ENCODE peak calls at places on chromosome 21, in nine cellular contexts. A is thyroid gland; X is esophagus squamous epithelium; T is cardiac muscle cell; C is CD8-positive, alpha-beta T cell; N is endodermal cell; D is Peyer's patch; P is left lung; O is neural progenitor cell. R is an unnamed sample. For H3K4me1, the result is how much of the 10 kb centered on the place peaks cover.

GRCh38 chr21:45888361-45889009 is 93.1 kb upstream of the COL6A1 start:
- DNase-seq in A (no peak), P (peak), T (no peak), D (no peak), O (no peak), N (no peak), X (no peak), C (peak), R (peak)

GRCh38 chr21:28138272-28138671 is 854.4 kb downstream of the LTN1 start:
- DNase-seq in D (no peak), T (no peak), A (no peak), O (no peak), P (no peak), N (no peak), X (no peak), C (no peak), R (no peak)

GRCh38 chr21:46656820-46657219 is 21.3 kb downstream of the PRMT2 start:
- DNase-seq in C (no peak), N (no peak), D (no peak), T (no peak), X (no peak), O (no peak), P (no peak), A (no peak), R (no peak)

GRCh38 chr21:45302082-45303061 is 14.7 kb upstream of the POFUT2 start:
- DNase-seq in N (peak), X (no peak), T (peak), A (no peak), P (peak), C (peak), O (no peak), D (peak), R (peak)

GRCh38 chr21:45724345-45724961 is 80.9 kb downstream of the PCBP3 start:
- DNase-seq in P (no peak), T (no peak), N (peak), C (no peak), O (no peak), D (no peak), X (no peak), A (peak), R (no peak)

GRCh38 chr21:45102391-45102932 is 28.1 kb downstream of the ADARB1 start:
- DNase-seq in O (no peak), T (peak), P (no peak), C (no peak), D (no peak), X (no peak), A (no peak), N (no peak), R (no peak)

GRCh38 chr21:33685613-33686197 is 43.4 kb downstream of the ITSN1 start:
- DNase-seq in O (no peak), A (no peak), N (no peak), C (no peak), X (no peak), T (peak), P (no peak), D (no peak), R (no peak)

GRCh38 chr21:27248791-27249190 is 281.9 kb upstream of the ADAMTS5 start:
- DNase-seq in X (no peak), T (no peak), C (no peak), O (no peak), A (no peak), D (no peak), N (no peak), P (no peak), R (no peak)

GRCh38 chr21:32940079-32941014 is 85.4 kb upstream of the OLIG2 start:
- DNase-seq in O (peak), T (peak), C (peak), D (no peak), N (peak), P (no peak), A (peak), X (no peak), R (peak)

GRCh38 chr21:36355071-36355680 is 30.0 kb upstream of the CHAF1B start:
- DNase-seq in P (no peak), C (no peak), X (no peak), N (no peak), O (no peak), T (no peak), A (no peak), D (no peak), R (no peak)

GRCh38 chr21:33265664-33266049 is 510 bp upstream of the IL10RB start:
- DNase-seq in X (peak), A (peak), P (peak), O (peak), D (no peak), N (peak), T (no peak), C (peak), R (no peak)

GRCh38 chr21:22791376-22791775 is 1793.2 kb downstream of the NCAM2 start:
- DNase-seq in O (no peak), D (no peak), T (no peak), N (no peak), C (no peak), A (no peak), X (no peak), P (no peak), R (no peak)

GRCh38 chr21:45992311-45993209 is 11.0 kb downstream of the COL6A1 start:
- DNase-seq in D (peak), O (no peak), T (no peak), A (peak), X (no peak), C (peak), N (peak), P (peak), R (peak)

GRCh38 chr21:17513214-17514123 is 626 bp downstream of the CXADR start:
- DNase-seq in O (peak), N (peak), P (peak), X (no peak), D (peak), T (peak), A (peak), C (peak), R (no peak)

GRCh38 chr21:45741691-45742090 is 98.2 kb downstream of the PCBP3 start:
- DNase-seq in C (no peak), T (no peak), D (no peak), A (no peak), P (no peak), X (no peak), N (no peak), O (no peak), R (no peak)

GRCh38 chr21:45699251-45699942 is 55.9 kb downstream of the PCBP3 start:
- DNase-seq in X (no peak), P (no peak), N (no peak), D (no peak), O (no peak), C (no peak), T (no peak), A (no peak), R (no peak)

GRCh38 chr21:15775981-15776380 is 46.2 kb downstream of the USP25 start:
- DNase-seq in T (peak), D (no peak), P (no peak), X (no peak), N (no peak), O (no peak), A (no peak), C (no peak), R (no peak)

GRCh38 chr21:37498664-37499063 is 132.1 kb downstream of the DYRK1A start:
- DNase-seq in X (no peak), N (no peak), C (no peak), A (no peak), P (no peak), T (no peak), O (no peak), D (no peak), R (no peak)

DNA sequence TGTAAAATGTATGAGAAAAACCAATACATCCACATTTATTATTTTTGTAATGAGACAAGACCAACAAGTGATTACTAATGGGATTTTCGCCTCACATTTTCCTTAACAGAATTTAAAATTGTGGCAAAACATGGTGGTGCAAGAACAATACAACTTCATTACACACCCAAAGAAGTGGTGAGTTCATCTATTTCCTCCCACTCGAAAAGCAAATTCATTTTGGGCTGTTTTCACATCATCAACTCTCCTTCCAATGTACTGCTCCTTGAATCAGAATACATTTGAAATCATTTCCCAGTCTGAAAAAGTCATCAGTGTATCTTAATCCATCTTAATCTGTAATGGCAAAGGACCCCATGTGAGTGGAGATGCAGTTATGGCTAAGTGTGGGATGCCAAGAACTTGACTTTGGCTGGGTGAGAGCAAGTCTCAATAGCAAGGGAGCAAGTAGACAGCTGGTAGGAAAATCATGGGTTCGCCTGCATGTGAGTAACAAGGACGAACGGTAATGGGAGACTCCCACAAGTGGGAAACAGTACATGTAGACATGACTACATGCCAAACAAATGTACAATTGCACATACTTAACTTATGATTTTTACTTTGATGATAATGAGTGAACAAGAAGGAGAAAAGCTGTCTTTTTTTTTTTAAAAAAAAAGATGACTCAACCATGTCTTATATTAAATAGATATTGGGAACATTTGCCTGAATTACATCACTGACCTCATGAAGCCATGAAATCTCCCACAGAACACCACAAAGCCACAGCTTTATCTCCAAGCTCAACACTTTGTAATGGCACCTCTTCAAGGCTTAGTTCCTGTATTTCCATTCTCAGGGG is 46.0 kb downstream of the RUNX1 start:
- DNase-seq in X (no peak), A (no peak), P (no peak), N (no peak), T (peak), C (no peak), D (no peak), O (no peak), R (no peak)
- H3K4me1 ChIP-seq in X (under half), A (under half), P (under half), N (under half), T (under half), C (under half), D (under half), O (under half), R (under half)

GRCh38 chr21:14206222-14206621 is 4.5 kb downstream of the LIPI start:
- DNase-seq in X (no peak), D (no peak), N (no peak), P (no peak), C (no peak), A (no peak), T (no peak), O (no peak), R (no peak)
- H3K4me1 ChIP-seq in X (under half), D (under half), N (under half), P (under half), C (under half), A (under half), T (under half), O (under half), R (under half)

GRCh38 chr21:26112979-26113378 is 57.6 kb downstream of the APP start:
- DNase-seq in C (no peak), X (no peak), D (no peak), P (no peak), N (no peak), A (no peak), O (no peak), T (no peak), R (no peak)

GRCh38 chr21:26115346-26115745 is 55.2 kb downstream of the APP start:
- DNase-seq in P (no peak), N (no peak), T (peak), D (no peak), C (no peak), O (no peak), X (no peak), A (no peak), R (no peak)

GRCh38 chr21:26115899-26116298 is 54.7 kb downstream of the APP start:
- DNase-seq in N (no peak), C (no peak), X (no peak), P (no peak), T (peak), A (no peak), D (no peak), O (no peak), R (no peak)

GRCh38 chr21:26110703-26111102 is 59.9 kb downstream of the APP start:
- DNase-seq in C (no peak), N (no peak), X (no peak), D (no peak), T (no peak), A (no peak), O (no peak), P (no peak), R (no peak)

DNA sequence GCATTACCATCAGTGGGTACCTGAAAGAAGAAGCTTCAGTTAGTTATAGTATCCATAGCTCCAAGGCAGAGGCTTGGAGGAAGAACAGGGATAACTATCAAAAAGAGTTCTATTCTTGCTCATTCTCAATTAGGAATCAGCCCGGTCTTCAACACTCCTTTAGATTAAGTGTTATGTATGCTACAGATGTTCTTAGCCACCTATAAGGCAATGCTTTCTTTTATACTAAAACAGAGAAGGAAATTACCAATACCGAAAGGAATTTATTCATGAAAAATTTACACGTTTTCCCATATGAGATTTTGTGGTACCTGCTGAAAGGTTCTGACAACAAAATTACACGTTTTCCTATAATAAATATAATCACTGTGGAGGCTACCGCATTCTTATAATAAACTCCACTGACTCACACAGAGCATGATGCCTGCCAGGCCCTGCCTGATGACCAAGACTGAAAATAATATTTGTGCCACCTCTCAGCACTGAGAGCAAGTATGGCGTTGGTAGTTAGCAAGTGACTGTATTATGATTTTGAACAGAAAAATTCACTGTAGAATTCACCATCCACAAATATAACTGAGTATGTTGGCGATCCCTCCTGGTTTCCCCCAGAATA is 58.3 kb downstream of the APP start:
- DNase-seq in O (no peak), X (no peak), D (no peak), P (no peak), A (no peak), C (no peak), T (no peak), N (no peak), R (no peak)
- H3K4me1 ChIP-seq in O (under half), X (under half), D (under half), P (under half), A (under half), C (under half), T (under half), N (under half), R (under half)

DNA sequence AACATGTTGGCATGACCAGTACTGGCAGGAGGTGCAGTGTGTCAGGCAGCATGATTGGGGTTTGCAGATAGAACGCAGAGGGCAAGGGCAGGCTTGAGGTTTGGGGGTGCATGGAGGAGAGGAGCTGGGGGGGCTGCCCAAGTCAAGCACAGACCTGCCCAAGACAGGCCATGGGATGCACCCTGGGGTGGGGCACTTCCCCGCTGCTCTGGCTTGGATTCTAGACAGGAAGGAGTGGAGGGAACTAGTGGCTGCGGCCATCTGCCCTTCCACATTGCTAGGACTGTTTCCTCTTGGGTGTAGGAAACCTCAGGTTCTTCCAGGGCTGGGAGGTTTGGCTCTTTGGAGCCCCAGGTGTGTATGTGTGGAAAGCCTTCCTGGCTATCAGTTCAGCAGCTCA is 3.0 kb downstream of the PDXK start:
- DNase-seq in A (no peak), D (peak), P (no peak), X (no peak), C (no peak), O (no peak), N (peak), T (no peak), R (no peak)
- H3K4me1 ChIP-seq in A (half or more), D (under half), P (under half), X (half or more), C (under half), O (under half), N (under half), T (under half), R (under half)

DNA sequence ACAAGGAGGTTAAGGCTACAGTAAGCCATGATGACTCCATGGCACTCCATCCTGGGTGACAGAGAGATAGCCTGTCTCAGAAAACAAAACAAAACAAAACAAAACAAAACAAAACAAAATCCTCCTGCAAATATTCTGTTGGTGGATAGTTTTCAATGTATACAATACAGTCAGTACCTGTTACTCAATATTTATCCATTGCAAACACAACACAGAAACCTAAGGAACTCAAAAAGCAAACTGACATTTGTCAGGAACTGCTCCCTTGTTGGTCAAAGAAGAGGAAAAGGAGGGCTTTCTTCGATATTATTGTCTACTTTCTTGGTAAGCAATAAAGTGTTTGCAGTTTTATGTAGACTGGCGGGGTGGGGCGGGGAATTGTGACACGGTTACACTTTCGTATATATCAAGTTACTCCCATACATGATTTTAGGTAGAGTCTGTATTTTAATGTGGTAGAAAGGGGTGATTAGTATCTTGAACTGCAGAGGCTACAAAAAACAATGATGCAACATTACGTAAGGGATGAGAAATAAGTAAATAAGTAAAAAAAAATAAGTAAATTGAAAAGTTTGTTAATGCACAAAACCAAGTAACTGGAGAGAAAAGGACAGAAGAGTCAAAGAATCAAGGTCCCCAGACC is 31.8 kb downstream of the APP start:
- DNase-seq in O (no peak), X (no peak), D (no peak), T (no peak), C (no peak), P (no peak), N (no peak), A (no peak), R (no peak)
- H3K4me1 ChIP-seq in O (under half), X (under half), D (under half), T (under half), C (under half), P (under half), N (under half), A (under half), R (under half)

GRCh38 chr21:41616063-41616591 is 108.2 kb upstream of the TMPRSS2 start:
- DNase-seq in N (no peak), D (no peak), T (peak), O (no peak), A (peak), P (no peak), C (no peak), X (no peak), R (peak)
- H3K4me1 ChIP-seq in N (under half), D (under half), T (under half), O (under half), A (under half), P (under half), C (under half), X (under half), R (under half)

R was measured in aorta.